ENCODE peak calls at places on chromosome 2, in eight cellular contexts. Q is mucosa of descending colon; M is epithelial cell of esophagus; V is CD4-positive, alpha-beta T cell; O is fibroblast of mammary gland; X is WTC11; W is HFF-Myc; F is Calu3. N is an unnamed sample.

GRCh38 chr2:156576005-156576404 is 139.8 kb downstream of the GPD2 start:
- DNase-seq in Q (no peak), M (no peak), V (no peak), O (no peak), X (no peak), W (no peak), F (no peak), N (no peak)

GRCh38 chr2:119190726-119191125 is 32.2 kb upstream of the C1QL2 start:
- DNase-seq in Q (no peak), M (no peak), V (no peak), O (no peak), X (no peak), W (no peak), F (no peak), N (no peak)

GRCh38 chr2:118845005-118845842 is 2.2 kb downstream of the EN1 start:
- DNase-seq in Q (no peak), M (no peak), V (no peak), O (no peak), X (no peak), W (no peak), F (no peak), N (no peak)

GRCh38 chr2:31235504-31235902 is 1.6 kb downstream of the EHD3 start:
- DNase-seq in Q (no peak), M (peak; percentile 58), V (no peak), O (peak; percentile 90), X (no peak), W (peak; percentile 76), F (no peak), N (peak; percentile 84)

GRCh38 chr2:38377501-38378258 is 607 bp upstream of the ATL2 start:
- DNase-seq in Q (no peak), M (peak; percentile 23), V (no peak), O (peak; percentile 83), X (no peak), W (peak; percentile 67), F (no peak), N (peak; percentile 61)

GRCh38 chr2:50922506-50922905 is 109.4 kb downstream of the NRXN1 start:
- DNase-seq in Q (no peak), M (no peak), V (no peak), O (no peak), X (no peak), W (no peak), F (no peak), N (no peak)

GRCh38 chr2:109557309-109557708 is 56.5 kb downstream of the SEPTIN10 start:
- DNase-seq in Q (no peak), M (no peak), V (no peak), O (no peak), X (no peak), W (no peak), F (no peak), N (no peak)

GRCh38 chr2:130158631-130159030 is 13.7 kb upstream of the CCDC74B start:
- DNase-seq in Q (no peak), M (no peak), V (no peak), O (no peak), X (no peak), W (no peak), F (no peak), N (no peak)

GRCh38 chr2:221447310-221447709 is 124.8 kb downstream of the EPHA4 start:
- DNase-seq in Q (no peak), M (peak; percentile 78), V (no peak), O (no peak), X (peak; percentile 20), W (no peak), F (peak; percentile 17), N (no peak)

GRCh38 chr2:29164101-29164846 is 49.1 kb downstream of the CLIP4 start:
- DNase-seq in Q (no peak), M (no peak), V (no peak), O (no peak), X (no peak), W (no peak), F (no peak), N (no peak)

GRCh38 chr2:71939588-71940535 is 207.8 kb downstream of the CYP26B1 start:
- DNase-seq in Q (no peak), M (no peak), V (no peak), O (no peak), X (peak; percentile 4), W (no peak), F (no peak), N (no peak)

GRCh38 chr2:36780231-36780808 is 83.8 kb downstream of the VIT start:
- DNase-seq in Q (no peak), M (peak; percentile 63), V (no peak), O (peak; percentile 70), X (no peak), W (peak; percentile 44), F (peak; percentile 25), N (peak; percentile 65)

GRCh38 chr2:99822487-99823218 is 319.7 kb downstream of the AFF3 start:
- DNase-seq in Q (no peak), M (no peak), V (no peak), O (no peak), X (peak; percentile 20), W (no peak), F (no peak), N (no peak)

GRCh38 chr2:179677746-179678505 is 183.5 kb downstream of the ZNF385B start:
- DNase-seq in Q (no peak), M (no peak), V (no peak), O (no peak), X (no peak), W (no peak), F (no peak), N (no peak)

GRCh38 chr2:24077535-24077877 is 1.4 kb upstream of the SF3B6 start:
- DNase-seq in Q (no peak), M (no peak), V (no peak), O (no peak), X (no peak), W (no peak), F (no peak), N (no peak)

DNA sequence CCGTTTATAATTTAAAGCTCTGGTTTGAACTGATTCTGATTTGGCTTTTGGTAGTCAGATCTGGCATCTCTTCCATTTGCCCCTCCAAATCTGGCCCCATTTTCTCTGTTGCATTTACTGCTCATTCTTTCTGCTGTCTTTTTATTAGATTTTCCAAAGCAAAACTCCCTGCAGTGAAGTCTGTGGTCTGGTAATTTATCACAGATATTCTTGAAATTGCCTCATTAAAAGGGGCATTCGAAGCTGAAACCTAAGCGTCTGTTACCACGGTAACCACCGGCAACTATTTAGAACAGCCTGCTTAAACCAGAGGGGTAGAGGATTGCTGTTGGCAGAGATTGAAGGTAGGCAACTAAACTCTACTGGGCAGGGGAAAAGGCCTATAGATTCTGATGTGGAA is 111.5 kb upstream of the UPP2 start:
- DNase-seq in Q (no peak), M (no peak), V (no peak), O (no peak), X (no peak), W (no peak), F (no peak), N (no peak)
- TF ChIP-seq CTCF in Q (no peak), M (no peak), V (no peak), O (no peak), X (no peak), W (no peak), F (no peak), N (no peak)

DNA sequence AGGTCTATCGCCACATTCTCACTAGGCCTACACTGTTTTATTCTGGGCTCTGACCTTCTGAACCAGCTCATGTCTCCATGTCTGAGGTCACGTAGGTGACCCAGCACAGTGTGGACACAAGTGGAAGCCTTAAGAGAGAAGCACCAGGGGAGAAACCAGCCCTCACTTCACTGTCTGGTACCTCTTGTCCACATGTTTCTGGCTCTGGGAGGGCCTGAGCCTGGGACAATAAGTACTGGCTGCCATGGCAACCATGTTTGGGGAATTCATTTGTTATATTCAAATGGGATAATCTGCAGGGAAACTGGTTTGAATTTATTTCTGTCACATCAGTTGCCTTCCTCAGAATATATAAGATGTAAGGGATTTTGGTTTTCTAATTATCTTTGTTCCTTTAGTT is 23.3 kb downstream of the MYO3B start:
- DNase-seq in Q (no peak), M (no peak), V (no peak), O (no peak), X (no peak), W (no peak), F (no peak), N (no peak)
- TF ChIP-seq CTCF in Q (no peak), M (no peak), V (no peak), O (no peak), X (no peak), W (no peak), F (no peak), N (no peak)

GRCh38 chr2:152738438-152738837 is 20.0 kb downstream of the ARL6IP6 start:
- DNase-seq in Q (no peak), M (no peak), V (no peak), O (no peak), X (no peak), W (no peak), F (no peak), N (no peak)

GRCh38 chr2:152740743-152741328 is 22.4 kb downstream of the ARL6IP6 start:
- DNase-seq in Q (no peak), M (peak; percentile 65), V (no peak), O (peak; percentile 77), X (no peak), W (peak; percentile 35), F (no peak), N (peak; percentile 73)

DNA sequence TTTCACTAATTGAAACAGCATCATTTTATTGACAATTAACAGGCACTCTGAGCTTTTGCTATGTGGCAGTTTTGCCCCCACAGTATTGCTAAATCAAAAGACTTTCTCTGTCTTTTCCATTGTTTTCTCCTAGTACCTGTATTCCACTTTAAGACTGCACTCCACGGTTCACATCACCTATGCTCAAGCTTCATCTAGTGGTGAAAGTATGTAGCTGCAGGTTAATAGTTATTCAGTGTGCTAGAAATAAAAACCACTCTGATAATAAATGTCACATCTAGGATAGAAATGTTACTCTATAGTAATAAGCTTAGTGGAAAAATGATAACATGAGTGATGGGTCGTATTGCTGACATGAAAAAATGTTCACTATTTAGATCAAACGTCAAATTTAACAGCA is 24.6 kb downstream of the ARL6IP6 start:
- DNase-seq in Q (no peak), M (peak; percentile 42), V (no peak), O (peak; percentile 14), X (no peak), W (no peak), F (no peak), N (no peak)
- TF ChIP-seq CTCF in Q (peak; percentile 15), M (peak; percentile 69), V (peak; percentile 24), O (peak; percentile 49), X (peak; percentile 19), W (peak; percentile 29), F (peak; percentile 27), N (peak; percentile 75)

GRCh38 chr2:232999354-232999753 is 13.7 kb downstream of the NGEF start:
- DNase-seq in Q (no peak), M (peak; percentile 7), V (no peak), O (no peak), X (no peak), W (no peak), F (no peak), N (no peak)
- TF ChIP-seq CTCF in Q (no peak), M (no peak), V (no peak), O (no peak), X (no peak), W (no peak), F (no peak), N (peak; percentile 8)

GRCh38 chr2:185979546-185980071 is 241.0 kb downstream of the FSIP2 start:
- DNase-seq in Q (no peak), M (peak; percentile 97), V (no peak), O (peak; percentile 72), X (peak; percentile 15), W (no peak), F (peak; percentile 35), N (no peak)
- TF ChIP-seq CTCF in Q (no peak), M (peak; percentile 29), V (no peak), O (no peak), X (no peak), W (no peak), F (no peak), N (no peak)